ENCODE peak calls at places on chromosomes 3 and 15, in six cellular contexts. One of them, this sample, is unnamed. For H3K36me3, the result is how much of the 10 kb centered on the place peaks cover.

GRCh38 chr3:138331143-138331894 is 1.7 kb upstream of the NME9 start:
- DNase-seq in Peyer's patch: no peak
- DNase-seq in IMR-90: peak
- DNase-seq in adrenal gland: no peak
- DNase-seq in endothelial cell of umbilical vein: no peak
- DNase-seq in heart left ventricle: no peak
- DNase-seq in this sample: no peak

GRCh38 chr3:146164071-146164470 is 3.1 kb upstream of the PLOD2 start:
- DNase-seq in IMR-90: no peak
- DNase-seq in adrenal gland: no peak
- DNase-seq in heart left ventricle: no peak
- DNase-seq in Peyer's patch: no peak
- DNase-seq in endothelial cell of umbilical vein: no peak
- DNase-seq in this sample: peak

GRCh38 chr15:64144565-64145281 is 6.8 kb upstream of the SNX22 start:
- DNase-seq in IMR-90: no peak
- DNase-seq in endothelial cell of umbilical vein: no peak
- DNase-seq in adrenal gland: no peak
- DNase-seq in Peyer's patch: no peak
- DNase-seq in heart left ventricle: no peak
- DNase-seq in this sample: no peak

GRCh38 chr3:150779402-150779858 is 16.5 kb upstream of the SIAH2 start:
- DNase-seq in heart left ventricle: no peak
- DNase-seq in IMR-90: no peak
- DNase-seq in adrenal gland: no peak
- DNase-seq in Peyer's patch: no peak
- DNase-seq in endothelial cell of umbilical vein: no peak
- DNase-seq in this sample: no peak

GRCh38 chr3:46612324-46612723 is at the start of gene FAM240A:
- DNase-seq in IMR-90: no peak
- DNase-seq in Peyer's patch: no peak
- DNase-seq in endothelial cell of umbilical vein: no peak
- DNase-seq in adrenal gland: no peak
- DNase-seq in heart left ventricle: no peak
- DNase-seq in this sample: no peak

GRCh38 chr3:6542795-6543194 is 318.1 kb upstream of the GRM7 start:
- DNase-seq in endothelial cell of umbilical vein: no peak
- DNase-seq in IMR-90: no peak
- DNase-seq in Peyer's patch: no peak
- DNase-seq in heart left ventricle: no peak
- DNase-seq in adrenal gland: no peak
- DNase-seq in this sample: no peak

GRCh38 chr3:39104961-39105686 is 2.3 kb downstream of the GORASP1 start:
- DNase-seq in adrenal gland: no peak
- DNase-seq in IMR-90: no peak
- DNase-seq in heart left ventricle: no peak
- DNase-seq in endothelial cell of umbilical vein: no peak
- DNase-seq in Peyer's patch: no peak
- DNase-seq in this sample: no peak

GRCh38 chr15:63892794-63893441 is 59.2 kb upstream of the HERC1 start:
- DNase-seq in endothelial cell of umbilical vein: no peak
- DNase-seq in Peyer's patch: no peak
- DNase-seq in adrenal gland: no peak
- DNase-seq in heart left ventricle: no peak
- DNase-seq in IMR-90: no peak
- DNase-seq in this sample: no peak

GRCh38 chr3:49670940-49671290 is 3.2 kb upstream of the APEH start:
- DNase-seq in adrenal gland: no peak
- DNase-seq in endothelial cell of umbilical vein: no peak
- DNase-seq in heart left ventricle: no peak
- DNase-seq in IMR-90: no peak
- DNase-seq in Peyer's patch: no peak
- DNase-seq in this sample: no peak

GRCh38 chr15:35000511-35000910 is 12.4 kb upstream of the ZNF770 start:
- DNase-seq in adrenal gland: peak
- DNase-seq in endothelial cell of umbilical vein: no peak
- DNase-seq in Peyer's patch: no peak
- DNase-seq in heart left ventricle: no peak
- DNase-seq in IMR-90: peak
- DNase-seq in this sample: peak

GRCh38 chr3:126606021-126606420 is 47.3 kb upstream of the C3orf22 start:
- DNase-seq in endothelial cell of umbilical vein: no peak
- DNase-seq in IMR-90: no peak
- DNase-seq in Peyer's patch: no peak
- DNase-seq in heart left ventricle: no peak
- DNase-seq in adrenal gland: no peak
- DNase-seq in this sample: no peak

GRCh38 chr3:38649500-38650247 is at the start of gene SCN5A:
- DNase-seq in heart left ventricle: peak
- DNase-seq in adrenal gland: peak
- DNase-seq in Peyer's patch: peak
- DNase-seq in endothelial cell of umbilical vein: peak
- DNase-seq in IMR-90: no peak
- DNase-seq in this sample: no peak

GRCh38 chr3:139299261-139300132 is 44.3 kb upstream of the MRPS22 start:
- DNase-seq in adrenal gland: peak
- DNase-seq in IMR-90: peak
- DNase-seq in heart left ventricle: no peak
- DNase-seq in Peyer's patch: no peak
- DNase-seq in endothelial cell of umbilical vein: no peak
- DNase-seq in this sample: peak

GRCh38 chr15:33104276-33104675 is 90.2 kb downstream of the FMN1 start:
- DNase-seq in IMR-90: peak
- DNase-seq in Peyer's patch: no peak
- DNase-seq in heart left ventricle: no peak
- DNase-seq in endothelial cell of umbilical vein: peak
- DNase-seq in adrenal gland: no peak
- DNase-seq in this sample: peak

GRCh38 chr3:168342946-168343856 is 247.5 kb upstream of the GOLIM4 start:
- DNase-seq in endothelial cell of umbilical vein: no peak
- DNase-seq in Peyer's patch: no peak
- DNase-seq in adrenal gland: no peak
- DNase-seq in heart left ventricle: no peak
- DNase-seq in IMR-90: no peak
- DNase-seq in this sample: peak

GRCh38 chr3:194364314-194364651 is 5.3 kb downstream of the LRRC15 start:
- DNase-seq in endothelial cell of umbilical vein: no peak
- DNase-seq in adrenal gland: no peak
- DNase-seq in Peyer's patch: no peak
- DNase-seq in IMR-90: no peak
- DNase-seq in heart left ventricle: no peak
- DNase-seq in this sample: no peak

GRCh38 chr15:22918056-22918455 is 62.1 kb downstream of the CYFIP1 start:
- DNase-seq in adrenal gland: no peak
- DNase-seq in IMR-90: peak
- DNase-seq in Peyer's patch: no peak
- DNase-seq in endothelial cell of umbilical vein: no peak
- DNase-seq in heart left ventricle: no peak
- DNase-seq in this sample: peak

GRCh38 chr15:84764989-84765388 is 16.6 kb downstream of the ZNF592 start:
- DNase-seq in endothelial cell of umbilical vein: peak
- DNase-seq in adrenal gland: no peak
- DNase-seq in heart left ventricle: no peak
- DNase-seq in IMR-90: no peak
- DNase-seq in Peyer's patch: no peak
- DNase-seq in this sample: no peak
- H3K36me3 ChIP-seq in endothelial cell of umbilical vein: under half
- H3K36me3 ChIP-seq in adrenal gland: under half
- H3K36me3 ChIP-seq in heart left ventricle: half or more
- H3K36me3 ChIP-seq in IMR-90: under half
- H3K36me3 ChIP-seq in Peyer's patch: under half
- H3K36me3 ChIP-seq in this sample: under half

DNA sequence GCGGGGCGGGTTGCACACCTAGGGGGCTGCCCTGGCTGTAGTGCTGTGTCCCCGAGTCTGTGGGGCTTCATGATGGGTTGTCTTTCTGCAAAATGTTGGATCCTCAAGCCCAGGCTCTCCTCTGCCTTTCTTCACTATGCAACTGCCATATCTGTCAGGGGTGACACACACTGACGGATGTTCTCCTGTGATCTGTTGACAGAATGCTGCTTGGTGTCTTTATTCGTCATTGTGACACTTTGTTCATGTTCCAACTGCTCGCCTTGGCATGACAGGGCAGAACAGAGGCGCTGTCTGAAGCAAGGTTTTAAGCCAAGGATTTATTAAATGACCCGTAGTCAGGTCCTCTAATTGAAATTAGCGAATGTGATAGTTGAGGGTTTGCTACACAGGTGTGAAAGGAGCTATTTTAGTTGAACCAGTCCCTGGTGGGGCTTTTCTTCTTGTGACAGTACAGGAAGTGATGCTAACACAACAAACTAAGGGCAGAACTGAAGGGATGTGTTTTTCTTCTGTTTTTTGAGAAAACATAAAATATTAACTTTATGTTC is 173.4 kb downstream of the MCTP2 start:
- DNase-seq in Peyer's patch: no peak
- DNase-seq in endothelial cell of umbilical vein: no peak
- DNase-seq in adrenal gland: no peak
- DNase-seq in heart left ventricle: no peak
- DNase-seq in IMR-90: no peak
- DNase-seq in this sample: no peak
- TF ChIP-seq CTCF in Peyer's patch: no peak
- TF ChIP-seq CTCF in endothelial cell of umbilical vein: no peak
- TF ChIP-seq CTCF in adrenal gland: no peak
- TF ChIP-seq CTCF in heart left ventricle: no peak
- TF ChIP-seq CTCF in IMR-90: no peak
- TF ChIP-seq CTCF in this sample: no peak

GRCh38 chr15:43465105-43465504 is 27.9 kb downstream of the TP53BP1 start:
- DNase-seq in Peyer's patch: no peak
- DNase-seq in endothelial cell of umbilical vein: no peak
- DNase-seq in IMR-90: peak
- DNase-seq in heart left ventricle: no peak
- DNase-seq in adrenal gland: no peak
- DNase-seq in this sample: peak
- H3K36me3 ChIP-seq in Peyer's patch: under half
- H3K36me3 ChIP-seq in endothelial cell of umbilical vein: under half
- H3K36me3 ChIP-seq in IMR-90: under half
- H3K36me3 ChIP-seq in heart left ventricle: half or more
- H3K36me3 ChIP-seq in adrenal gland: under half
- H3K36me3 ChIP-seq in this sample: under half

GRCh38 chr15:98805434-98806274 is 157.3 kb downstream of the IGF1R start:
- DNase-seq in endothelial cell of umbilical vein: no peak
- DNase-seq in IMR-90: peak
- DNase-seq in Peyer's patch: no peak
- DNase-seq in adrenal gland: no peak
- DNase-seq in heart left ventricle: no peak
- DNase-seq in this sample: no peak
- TF ChIP-seq CTCF in endothelial cell of umbilical vein: no peak
- TF ChIP-seq CTCF in IMR-90: no peak
- TF ChIP-seq CTCF in Peyer's patch: no peak
- TF ChIP-seq CTCF in adrenal gland: peak
- TF ChIP-seq CTCF in heart left ventricle: no peak
- TF ChIP-seq CTCF in this sample: peak